ENCODE peak calls at places on chromosomes 3 and 15, in five cellular contexts. H is HTR-8/SVneo, M is cardiac fibroblast, U is RWPE1, Y is HEK293T. C is an unnamed sample.

GRCh38 chr3:93843981-93844380 is 129.7 kb downstream of the PROS1 start:
- DNase-seq in H (peak; percentile 26), Y (no peak), M (peak; percentile 95), U (peak; percentile 13), C (no peak)

GRCh38 chr15:61396235-61396927 is 167.3 kb upstream of the RORA start:
- DNase-seq in U (no peak), M (no peak), H (no peak), Y (no peak), C (no peak)

GRCh38 chr3:96416549-96417255 is 397.7 kb upstream of the EPHA6 start:
- DNase-seq in M (no peak), U (no peak), Y (peak; percentile 6), H (no peak), C (no peak)

GRCh38 chr3:60998855-60999254 is 252.4 kb downstream of the FHIT start:
- DNase-seq in Y (no peak), M (peak; percentile 5), H (no peak), U (no peak), C (no peak)

GRCh38 chr15:67838789-67839332 is 984 bp downstream of the RNU6-1 start:
- DNase-seq in H (no peak), U (peak; percentile 66), Y (no peak), M (peak; percentile 49), C (no peak)

GRCh38 chr15:45704329-45705249 is 69.8 kb downstream of the SQOR start:
- DNase-seq in U (no peak), H (no peak), Y (no peak), M (peak; percentile 57), C (peak; percentile 67)

GRCh38 chr3:184717608-184717995 is 5.7 kb upstream of the MAGEF1 start:
- DNase-seq in M (no peak), U (no peak), H (no peak), Y (no peak), C (no peak)

GRCh38 chr3:129439381-129439816 is 349 bp downstream of the MBD4 start:
- DNase-seq in M (peak; percentile 40), Y (no peak), U (peak; percentile 73), H (peak; percentile 41), C (peak; percentile 78)

GRCh38 chr3:150454085-150454484 is 46.0 kb downstream of the TSC22D2 start:
- DNase-seq in M (no peak), H (no peak), U (no peak), Y (no peak), C (no peak)

GRCh38 chr15:31486506-31486905 is 159.9 kb downstream of the KLF13 start:
- DNase-seq in U (no peak), M (no peak), H (no peak), Y (no peak), C (no peak)

GRCh38 chr3:188875413-188875812 is 296.4 kb upstream of the TPRG1 start:
- DNase-seq in M (no peak), U (no peak), H (no peak), Y (no peak), C (no peak)

GRCh38 chr3:148178508-148178907 is 519.2 kb upstream of the AGTR1 start:
- DNase-seq in Y (no peak), U (no peak), H (no peak), M (peak; percentile 43), C (no peak)

GRCh38 chr3:23945903-23946751 is 1.0 kb downstream of the NR1D2 start:
- DNase-seq in H (peak; percentile 94), Y (peak; percentile 97), M (peak; percentile 97), U (peak; percentile 93), C (peak; percentile 98)

GRCh38 chr3:126836220-126836860 is 132.3 kb downstream of the CHCHD6 start:
- DNase-seq in M (no peak), Y (no peak), U (no peak), H (no peak), C (no peak)

GRCh38 chr3:30286007-30286669 is 320.3 kb upstream of the TGFBR2 start:
- DNase-seq in U (peak; percentile 70), H (peak; percentile 50), Y (no peak), M (peak; percentile 99), C (peak; percentile 71)

GRCh38 chr3:126142652-126143051 is 37.7 kb downstream of the ALDH1L1 start:
- DNase-seq in H (no peak), Y (no peak), U (no peak), M (no peak), C (no peak)

GRCh38 chr3:105394177-105394576 is 27.5 kb downstream of the ALCAM start:
- DNase-seq in M (peak; percentile 97), Y (no peak), U (no peak), H (no peak), C (no peak)

GRCh38 chr3:51974277-51974962 is 444 bp upstream of the ABHD14A start:
- DNase-seq in M (no peak), U (no peak), H (no peak), Y (no peak), C (no peak)

GRCh38 chr3:44024194-44024593 is 217.5 kb upstream of the TOPAZ1 start:
- DNase-seq in M (no peak), Y (no peak), H (no peak), U (no peak), C (no peak)

GRCh38 chr3:189168711-189169110 is 3.1 kb upstream of the TPRG1 start:
- DNase-seq in U (no peak), H (no peak), M (no peak), Y (no peak), C (no peak)

GRCh38 chr3:52364322-52364721 is 48.2 kb downstream of the DNAH1 start:
- DNase-seq in Y (no peak), H (no peak), M (no peak), U (no peak), C (no peak)

GRCh38 chr15:76073554-76073953 is 13.8 kb downstream of the TMEM266 start:
- DNase-seq in M (no peak), U (peak; percentile 77), Y (no peak), H (no peak), C (no peak)